ENCODE peak calls at places on chromosome 14, in seven cellular contexts. One of them, this sample, is unnamed.
A peak's percentile ranks its signal among the peaks of the same experiment; 100 is the strongest.

GRCh38 chr14:106372870-106373657 is 846.7 kb downstream of the TMEM121 start:
- DNase-seq in T-helper 9 cell: peak; percentile 71
- DNase-seq in NCI-H1417: peak; percentile 90
- DNase-seq in AG08396: no peak
- DNase-seq in GM10248: peak; percentile 76
- DNase-seq in AG04449: no peak
- DNase-seq in HT1080: peak; percentile 31
- DNase-seq in this sample: peak; percentile 64

GRCh38 chr14:50373959-50374358 is 22.7 kb downstream of the CDKL1 start:
- DNase-seq in T-helper 9 cell: no peak
- DNase-seq in NCI-H1417: no peak
- DNase-seq in AG08396: no peak
- DNase-seq in GM10248: no peak
- DNase-seq in AG04449: no peak
- DNase-seq in HT1080: no peak
- DNase-seq in this sample: no peak

GRCh38 chr14:98243332-98243731 is 1028.7 kb downstream of the BCL11B start:
- DNase-seq in T-helper 9 cell: no peak
- DNase-seq in NCI-H1417: no peak
- DNase-seq in AG08396: no peak
- DNase-seq in GM10248: no peak
- DNase-seq in AG04449: no peak
- DNase-seq in HT1080: no peak
- DNase-seq in this sample: no peak

GRCh38 chr14:24322672-24323071 is 11.4 kb downstream of the LTB4R start:
- DNase-seq in T-helper 9 cell: no peak
- DNase-seq in NCI-H1417: no peak
- DNase-seq in AG08396: no peak
- DNase-seq in GM10248: no peak
- DNase-seq in AG04449: no peak
- DNase-seq in HT1080: no peak
- DNase-seq in this sample: no peak

GRCh38 chr14:21526672-21527319 is 650 bp upstream of the SALL2 start:
- DNase-seq in T-helper 9 cell: no peak
- DNase-seq in NCI-H1417: peak; percentile 55
- DNase-seq in AG08396: no peak
- DNase-seq in GM10248: peak; percentile 25
- DNase-seq in AG04449: no peak
- DNase-seq in HT1080: no peak
- DNase-seq in this sample: no peak

GRCh38 chr14:56117765-56118610 is at the start of gene PELI2:
- DNase-seq in T-helper 9 cell: peak; percentile 80
- DNase-seq in NCI-H1417: peak; percentile 87
- DNase-seq in AG08396: peak; percentile 82
- DNase-seq in GM10248: peak; percentile 67
- DNase-seq in AG04449: no peak
- DNase-seq in HT1080: peak; percentile 25
- DNase-seq in this sample: peak; percentile 66

GRCh38 chr14:99891900-99892299 is 98.7 kb downstream of the EML1 start:
- DNase-seq in T-helper 9 cell: no peak
- DNase-seq in NCI-H1417: no peak
- DNase-seq in AG08396: no peak
- DNase-seq in GM10248: no peak
- DNase-seq in AG04449: no peak
- DNase-seq in HT1080: no peak
- DNase-seq in this sample: no peak

GRCh38 chr14:33979613-33980276 is 28.9 kb upstream of the EGLN3 start:
- DNase-seq in T-helper 9 cell: no peak
- DNase-seq in NCI-H1417: no peak
- DNase-seq in AG08396: no peak
- DNase-seq in GM10248: no peak
- DNase-seq in AG04449: no peak
- DNase-seq in HT1080: no peak
- DNase-seq in this sample: no peak

GRCh38 chr14:52052289-52052943 is 16.4 kb downstream of the NID2 start:
- DNase-seq in T-helper 9 cell: no peak
- DNase-seq in NCI-H1417: no peak
- DNase-seq in AG08396: peak; percentile 52
- DNase-seq in GM10248: no peak
- DNase-seq in AG04449: peak; percentile 77
- DNase-seq in HT1080: no peak
- DNase-seq in this sample: no peak

GRCh38 chr14:100108042-100108825 is 43.0 kb downstream of the EVL start:
- DNase-seq in T-helper 9 cell: peak; percentile 90
- DNase-seq in NCI-H1417: peak; percentile 78
- DNase-seq in AG08396: peak; percentile 85
- DNase-seq in GM10248: peak; percentile 85
- DNase-seq in AG04449: no peak
- DNase-seq in HT1080: peak; percentile 70
- DNase-seq in this sample: peak; percentile 88

GRCh38 chr14:69133206-69134125 is 19.5 kb downstream of the DCAF5 start:
- DNase-seq in T-helper 9 cell: no peak
- DNase-seq in NCI-H1417: no peak
- DNase-seq in AG08396: peak; percentile 23
- DNase-seq in GM10248: no peak
- DNase-seq in AG04449: peak; percentile 29
- DNase-seq in HT1080: peak; percentile 61
- DNase-seq in this sample: peak; percentile 91

GRCh38 chr14:58243790-58244555 is 670 bp upstream of the PSMA3 start:
- DNase-seq in T-helper 9 cell: no peak
- DNase-seq in NCI-H1417: no peak
- DNase-seq in AG08396: peak; percentile 3
- DNase-seq in GM10248: no peak
- DNase-seq in AG04449: no peak
- DNase-seq in HT1080: peak; percentile 51
- DNase-seq in this sample: peak; percentile 72

GRCh38 chr14:105481886-105482454 is 4.7 kb upstream of the CRIP1 start:
- DNase-seq in T-helper 9 cell: peak; percentile 94
- DNase-seq in NCI-H1417: peak; percentile 79
- DNase-seq in AG08396: peak; percentile 98
- DNase-seq in GM10248: peak; percentile 95
- DNase-seq in AG04449: peak; percentile 81
- DNase-seq in HT1080: peak; percentile 96
- DNase-seq in this sample: peak; percentile 97

GRCh38 chr14:95507174-95507573 is 9.3 kb downstream of the SYNE3 start:
- DNase-seq in T-helper 9 cell: no peak
- DNase-seq in NCI-H1417: no peak
- DNase-seq in AG08396: peak; percentile 91
- DNase-seq in GM10248: no peak
- DNase-seq in AG04449: no peak
- DNase-seq in HT1080: peak; percentile 98
- DNase-seq in this sample: no peak

GRCh38 chr14:105333020-105333490 is 18.5 kb downstream of the PACS2 start:
- DNase-seq in T-helper 9 cell: no peak
- DNase-seq in NCI-H1417: no peak
- DNase-seq in AG08396: no peak
- DNase-seq in GM10248: no peak
- DNase-seq in AG04449: no peak
- DNase-seq in HT1080: no peak
- DNase-seq in this sample: no peak

GRCh38 chr14:105476937-105477658 is 2.5 kb downstream of the CRIP2 start:
- DNase-seq in T-helper 9 cell: no peak
- DNase-seq in NCI-H1417: no peak
- DNase-seq in AG08396: no peak
- DNase-seq in GM10248: no peak
- DNase-seq in AG04449: no peak
- DNase-seq in HT1080: no peak
- DNase-seq in this sample: no peak

GRCh38 chr14:36915089-36915488 is 253.4 kb downstream of the PAX9 start:
- DNase-seq in T-helper 9 cell: no peak
- DNase-seq in NCI-H1417: no peak
- DNase-seq in AG08396: no peak
- DNase-seq in GM10248: no peak
- DNase-seq in AG04449: no peak
- DNase-seq in HT1080: no peak
- DNase-seq in this sample: no peak

GRCh38 chr14:68403191-68403781 is 389.6 kb downstream of the ZFP36L1 start:
- DNase-seq in T-helper 9 cell: no peak
- DNase-seq in NCI-H1417: no peak
- DNase-seq in AG08396: no peak
- DNase-seq in GM10248: no peak
- DNase-seq in AG04449: no peak
- DNase-seq in HT1080: no peak
- DNase-seq in this sample: no peak

This sample was measured in erythroblast.